ENCODE peak calls at places on chromosomes 4 and X, in four cellular contexts. X is NCI-H1105 treated with DMSO at 0.1 percent for 48 hours, B is brain microvascular endothelial cell, K is glutamatergic neuron. L is an unnamed sample.

GRCh38 chr4:7924570-7924969 is 15.1 kb downstream of the AFAP1 start:
- DNase-seq in X (no peak), B (no peak), K (no peak), L (no peak)

GRCh38 chrX:46863072-46863471 is 26.2 kb downstream of the RP2 start:
- DNase-seq in X (no peak), B (no peak), K (no peak), L (no peak)

GRCh38 chr4:88448905-88449689 is 7.8 kb upstream of the HERC5 start:
- DNase-seq in X (no peak), B (no peak), K (no peak), L (no peak)

GRCh38 chrX:40108959-40109287 is 11.2 kb upstream of the BCOR start:
- DNase-seq in X (no peak), B (peak; percentile 51), K (peak; percentile 59), L (no peak)

GRCh38 chr4:37725718-37726117 is 39.5 kb upstream of the RELL1 start:
- DNase-seq in X (no peak), B (no peak), K (no peak), L (no peak)

GRCh38 chr4:16794816-16795445 is 103.5 kb downstream of the LDB2 start:
- DNase-seq in X (no peak), B (peak; percentile 64), K (peak; percentile 76), L (no peak)

GRCh38 chrX:131262738-131263679 is 26.1 kb downstream of the IGSF1 start:
- DNase-seq in X (peak; percentile 4), B (no peak), K (peak; percentile 36), L (peak; percentile 0)

GRCh38 chr4:8030121-8030781 is 90.6 kb upstream of the AFAP1 start:
- DNase-seq in X (no peak), B (no peak), K (no peak), L (no peak)

GRCh38 chr4:6403400-6403685 is 69.1 kb downstream of the PPP2R2C start:
- DNase-seq in X (no peak), B (no peak), K (no peak), L (no peak)

GRCh38 chr4:1381181-1381621 is 25.0 kb downstream of the NKX1-1 start:
- DNase-seq in X (no peak), B (no peak), K (peak; percentile 55), L (no peak)

GRCh38 chrX:30831082-30831481 is 58.0 kb downstream of the TAB3 start:
- DNase-seq in X (no peak), B (no peak), K (no peak), L (no peak)

GRCh38 chr4:153497091-153497531 is 31.0 kb downstream of the TMEM131L start:
- DNase-seq in X (no peak), B (peak; percentile 26), K (no peak), L (no peak)

GRCh38 chrX:24341795-24342194 is 18.6 kb upstream of the SUPT20HL1 start:
- DNase-seq in X (no peak), B (peak; percentile 60), K (no peak), L (no peak)

GRCh38 chrX:40273356-40274050 is 175.7 kb upstream of the BCOR start:
- DNase-seq in X (no peak), B (no peak), K (peak; percentile 18), L (no peak)

GRCh38 chr4:176198316-176198903 is 3.0 kb upstream of the SPATA4 start:
- DNase-seq in X (peak; percentile 58), B (no peak), K (no peak), L (peak; percentile 16)

GRCh38 chr4:140755811-140756291 is 334 bp downstream of the TBC1D9 start:
- DNase-seq in X (no peak), B (no peak), K (peak; percentile 80), L (peak; percentile 35)

GRCh38 chr4:40301592-40301991 is 33.5 kb upstream of the CHRNA9 start:
- DNase-seq in X (no peak), B (no peak), K (no peak), L (no peak)

GRCh38 chr4:23234018-23234417 is 541.3 kb downstream of the GBA3 start:
- DNase-seq in X (no peak), B (no peak), K (no peak), L (no peak)

GRCh38 chr4:123701046-123701445 is 304.5 kb downstream of the SPRY1 start:
- DNase-seq in X (no peak), B (no peak), K (no peak), L (no peak)

GRCh38 chr4:155972098-155972497 is 18.4 kb upstream of the CTSO start:
- DNase-seq in X (no peak), B (peak; percentile 45), K (no peak), L (no peak)

GRCh38 chr4:109011241-109012031 is 248.6 kb upstream of the ETNPPL start:
- DNase-seq in X (no peak), B (no peak), K (no peak), L (no peak)

GRCh38 chr4:134585972-134586371 is 384.4 kb upstream of the PABPC4L start:
- DNase-seq in X (no peak), B (no peak), K (no peak), L (no peak)